ENCODE peak calls at places on chromosomes 2 and 18, in five cellular contexts. M, Y, F, R and S are unnamed samples.

GRCh38 chr2:196677404-196677803 is 37.9 kb downstream of the CCDC150 start:
- DNase-seq in M (peak), Y (no peak), F (no peak), R (no peak), S (peak)

GRCh38 chr2:223027442-223027841 is 24.5 kb upstream of the KCNE4 start:
- DNase-seq in M (no peak), Y (no peak), F (no peak), R (peak), S (no peak)

GRCh38 chr18:78658531-78658930 is 321.1 kb upstream of the SALL3 start:
- DNase-seq in M (no peak), Y (no peak), F (no peak), R (no peak), S (no peak)

GRCh38 chr2:4188561-4188960 is 485.2 kb downstream of the DCDC2C start:
- DNase-seq in M (no peak), Y (no peak), F (no peak), R (no peak), S (no peak)

GRCh38 chr18:12282436-12283039 is 25.5 kb upstream of the TUBB6 start:
- DNase-seq in M (no peak), Y (no peak), F (no peak), R (no peak), S (no peak)

GRCh38 chr2:172555522-172556283 is at the start of gene PDK1:
- DNase-seq in M (peak), Y (peak), F (peak), R (peak), S (peak)

GRCh38 chr2:61460168-61460567 is 10.7 kb downstream of the USP34 start:
- DNase-seq in M (no peak), Y (no peak), F (no peak), R (peak), S (peak)

GRCh38 chr2:75424936-75425619 is 135.7 kb downstream of the EVA1A start:
- DNase-seq in M (no peak), Y (no peak), F (no peak), R (no peak), S (peak)

GRCh38 chr2:144925886-144926285 is 406.0 kb upstream of the ZEB2 start:
- DNase-seq in M (no peak), Y (no peak), F (no peak), R (no peak), S (no peak)

GRCh38 chr2:120684225-120684624 is 51.4 kb upstream of the GLI2 start:
- DNase-seq in M (no peak), Y (peak), F (no peak), R (no peak), S (no peak)

GRCh38 chr18:22848618-22849017 is 84.5 kb upstream of the RBBP8 start:
- DNase-seq in M (no peak), Y (no peak), F (no peak), R (no peak), S (no peak)

GRCh38 chr18:37321578-37322496 is 243.8 kb downstream of the CELF4 start:
- DNase-seq in M (no peak), Y (no peak), F (no peak), R (no peak), S (no peak)

GRCh38 chr2:200705305-200705985 is 106.3 kb upstream of the BZW1 start:
- DNase-seq in M (no peak), Y (no peak), F (no peak), R (no peak), S (no peak)

GRCh38 chr2:26605195-26605968 is 35.8 kb downstream of the CIB4 start:
- DNase-seq in M (peak), Y (peak), F (peak), R (peak), S (peak)

GRCh38 chr2:23595601-23596251 is 210.7 kb downstream of the KLHL29 start:
- DNase-seq in M (peak), Y (peak), F (peak), R (peak), S (no peak)

GRCh38 chr18:74459877-74460276 is 2.8 kb upstream of the DIPK1C start:
- DNase-seq in M (no peak), Y (no peak), F (no peak), R (no peak), S (no peak)

GRCh38 chr2:172072279-172072678 is 13.0 kb upstream of the DLX1 start:
- DNase-seq in M (no peak), Y (no peak), F (no peak), R (no peak), S (no peak)

GRCh38 chr2:163610817-163611556 is 124.8 kb downstream of the FIGN start:
- DNase-seq in M (no peak), Y (no peak), F (no peak), R (no peak), S (peak)

GRCh38 chr18:5317186-5317585 is 21.7 kb upstream of the ZBTB14 start:
- DNase-seq in M (no peak), Y (no peak), F (no peak), R (no peak), S (no peak)

GRCh38 chr2:201074996-201075395 is 3.2 kb downstream of the NDUFB3 start:
- DNase-seq in M (no peak), Y (no peak), F (no peak), R (no peak), S (no peak)

GRCh38 chr18:59386909-59387515 is 27.9 kb upstream of the LMAN1 start:
- DNase-seq in M (no peak), Y (no peak), F (no peak), R (no peak), S (no peak)

GRCh38 chr2:44981714-44982108 is 27.5 kb downstream of the SIX2 start:
- DNase-seq in M (peak), Y (peak), F (peak), R (peak), S (peak)

GRCh38 chr18:5237083-5237722 is 40.1 kb upstream of the AKAIN1 start:
- DNase-seq in M (no peak), Y (peak), F (no peak), R (no peak), S (no peak)

GRCh38 chr2:95709831-95710230 is 118.0 kb downstream of the TRIM43 start:
- DNase-seq in M (no peak), Y (no peak), F (no peak), R (no peak), S (no peak)

GRCh38 chr2:95707837-95708236 is 116.0 kb downstream of the TRIM43 start:
- DNase-seq in M (no peak), Y (no peak), F (no peak), R (no peak), S (no peak)
- TF ChIP-seq POLR2A in M (no peak), Y (no peak), F (no peak), R (no peak), S (no peak)

GRCh38 chr18:50829644-50830043 is 9.8 kb upstream of the MRO start:
- DNase-seq in M (no peak), Y (no peak), F (no peak), R (no peak), S (no peak)

GRCh38 chr18:50826027-50826426 is 6.2 kb upstream of the MRO start:
- DNase-seq in M (no peak), Y (no peak), F (no peak), R (no peak), S (no peak)

GRCh38 chr18:50836521-50836957 is 16.7 kb upstream of the MRO start:
- DNase-seq in M (no peak), Y (no peak), F (no peak), R (no peak), S (no peak)

GRCh38 chr18:50832754-50833153 is 12.9 kb upstream of the MRO start:
- DNase-seq in M (no peak), Y (no peak), F (no peak), R (no peak), S (no peak)

DNA sequence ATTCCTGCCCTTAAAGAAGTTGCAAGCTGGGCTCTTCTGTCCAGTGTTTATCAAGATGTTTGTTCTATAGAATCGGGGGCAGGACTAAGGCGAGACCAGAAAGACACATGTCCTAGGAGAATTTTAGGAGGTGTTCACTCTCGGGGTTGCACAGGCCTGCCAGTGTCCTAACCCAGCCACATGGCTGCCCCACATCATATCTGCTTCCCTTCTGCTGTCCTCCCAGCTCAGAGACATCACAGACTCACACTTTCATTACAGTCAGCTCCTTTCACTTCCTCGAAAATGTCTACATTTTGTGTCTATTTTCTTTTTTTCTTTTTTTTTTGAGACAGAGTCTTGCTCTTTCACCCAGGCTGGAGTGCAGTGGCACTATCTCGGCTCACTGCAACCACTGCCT is 10.7 kb upstream of the MRO start:
- DNase-seq in M (no peak), Y (no peak), F (no peak), R (peak), S (no peak)
- TF ChIP-seq POLR2A in M (no peak), Y (no peak), F (no peak), R (no peak), S (no peak)

GRCh38 chr2:85584857-85585780 is 888 bp downstream of the VAMP5 start:
- DNase-seq in M (peak), Y (peak), F (no peak), R (peak), S (peak)
- TF ChIP-seq POLR2A in M (peak), Y (no peak), F (no peak), R (peak), S (no peak)

DNA sequence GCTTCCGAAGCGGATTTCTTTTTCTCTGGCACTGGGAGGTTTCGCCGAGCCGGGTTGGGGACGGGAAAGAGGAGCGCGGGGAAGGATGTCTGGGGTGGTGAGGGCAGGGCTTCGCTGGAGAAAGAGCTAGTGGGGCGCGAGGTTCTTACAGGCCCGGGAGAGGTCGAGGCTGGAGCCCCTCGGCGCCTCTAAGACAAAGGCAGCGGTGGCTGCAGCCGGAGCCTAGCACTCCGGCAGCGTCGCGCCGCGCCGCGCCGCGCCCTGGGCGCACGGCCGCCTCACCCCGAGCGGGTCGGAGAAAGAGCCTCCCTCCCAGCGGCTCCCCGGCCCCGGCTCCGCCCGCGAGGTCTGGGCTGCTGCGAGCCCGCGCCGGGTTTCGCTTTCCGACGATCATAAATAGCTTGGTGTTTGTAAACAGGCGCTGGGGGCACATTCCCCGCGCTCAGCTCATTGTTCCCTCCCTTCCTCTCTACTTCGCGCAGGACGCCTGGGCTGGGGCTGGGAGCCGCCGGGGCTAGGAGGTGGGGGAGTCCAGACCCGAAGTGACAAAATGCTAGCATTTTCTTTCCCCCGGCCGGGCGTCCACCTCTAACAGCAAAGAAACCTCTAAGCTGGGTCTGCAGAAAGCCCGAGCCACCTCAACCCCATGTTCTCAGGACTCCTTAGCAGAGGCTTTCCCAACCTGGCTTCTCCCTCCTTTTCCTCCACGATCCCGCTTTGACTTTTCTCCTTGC is 813 bp upstream of the MEIS1 start:
- DNase-seq in M (peak), Y (peak), F (no peak), R (peak), S (peak)
- TF ChIP-seq POLR2A in M (no peak), Y (no peak), F (no peak), R (peak), S (no peak)

GRCh38 chr2:218816561-218817011 is 15.0 kb downstream of the PRKAG3 start:
- DNase-seq in M (no peak), Y (no peak), F (no peak), R (no peak), S (no peak)
- TF ChIP-seq POLR2A in M (no peak), Y (no peak), F (no peak), R (no peak), S (no peak)

GRCh38 chr2:191846787-191847620 is at the start of gene CAVIN2:
- DNase-seq in M (peak), Y (peak), F (peak), R (peak), S (peak)
- TF ChIP-seq POLR2A in M (peak), Y (peak), F (no peak), R (peak), S (peak)

GRCh38 chr2:213104089-213104902 is 47.1 kb downstream of the IKZF2 start:
- DNase-seq in M (no peak), Y (no peak), F (no peak), R (no peak), S (no peak)
- TF ChIP-seq POLR2A in M (no peak), Y (no peak), F (no peak), R (no peak), S (no peak)

DNA sequence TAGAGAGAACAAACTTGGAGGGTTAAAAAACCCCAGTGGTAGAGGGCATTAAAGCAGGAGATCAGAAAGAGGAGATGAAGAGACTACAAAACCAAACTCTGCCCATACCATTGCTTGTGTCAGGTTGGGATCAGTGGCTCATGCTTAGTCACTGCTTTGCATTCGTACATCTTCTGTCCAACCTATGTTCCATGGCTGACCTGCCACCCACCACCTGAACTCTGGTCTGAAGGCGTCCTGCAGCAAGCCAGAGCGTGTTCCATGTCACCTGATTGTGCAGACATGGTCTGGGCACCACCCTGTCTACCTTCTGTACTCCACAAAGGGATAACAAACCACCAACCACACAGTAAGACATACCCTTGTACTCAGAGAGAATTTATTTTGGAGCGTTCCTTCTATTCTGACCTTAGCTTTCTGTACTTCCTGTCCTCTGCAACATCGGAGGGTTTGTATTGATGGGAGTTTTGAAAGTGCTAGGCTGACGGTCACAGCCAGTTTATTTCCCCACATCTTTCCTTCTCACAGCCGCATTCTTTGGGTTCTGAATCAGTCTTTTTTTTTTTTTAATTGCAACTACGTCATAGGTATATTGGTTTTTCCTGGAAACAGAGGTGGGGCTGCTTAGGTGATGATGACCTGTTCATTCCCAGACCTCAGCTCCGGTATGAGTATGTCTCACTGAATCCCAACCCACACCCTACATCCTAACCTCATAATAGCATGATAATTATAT is 88.3 kb downstream of the SOWAHC start:
- DNase-seq in M (peak), Y (peak), F (peak), R (no peak), S (no peak)
- TF ChIP-seq POLR2A in M (no peak), Y (no peak), F (no peak), R (no peak), S (no peak)

GRCh38 chr2:9630001-9630749 is 622 bp downstream of the YWHAQ start:
- DNase-seq in M (no peak), Y (peak), F (peak), R (peak), S (peak)
- TF ChIP-seq POLR2A in M (peak), Y (no peak), F (no peak), R (no peak), S (no peak)